ENCODE peak calls at places on chromosomes 11 and 22, in four cellular contexts. G, Z, F and I are unnamed samples.

GRCh38 chr11:834371-835316 is 1.9 kb downstream of the CD151 start:
- DNase-seq in F (no peak), Z (peak; percentile 62), G (peak; percentile 67), I (no peak)

GRCh38 chr11:94933225-94934130 is 39.9 kb downstream of the CWC15 start:
- DNase-seq in G (peak; percentile 97), F (no peak), Z (peak; percentile 98), I (no peak)

GRCh38 chr11:75011872-75012271 is 23.1 kb downstream of the NEU3 start:
- DNase-seq in F (no peak), Z (no peak), G (no peak), I (no peak)

GRCh38 chr22:33867118-33867863 is 53.0 kb downstream of the LARGE1 start:
- DNase-seq in Z (peak; percentile 78), G (peak; percentile 14), F (no peak), I (no peak)

GRCh38 chr11:69156673-69157155 is 979 bp downstream of the SMIM38 start:
- DNase-seq in F (no peak), G (no peak), Z (peak; percentile 7), I (no peak)

GRCh38 chr11:61838501-61838900 is 10.4 kb downstream of the FADS2 start:
- DNase-seq in F (no peak), Z (no peak), G (no peak), I (no peak)

GRCh38 chr11:74086242-74086884 is 77.5 kb upstream of the UCP3 start:
- DNase-seq in Z (no peak), F (no peak), G (peak; percentile 23), I (no peak)

GRCh38 chr11:61111786-61112517 is 9.7 kb downstream of the CD5 start:
- DNase-seq in Z (no peak), F (no peak), G (no peak), I (no peak)

GRCh38 chr11:32231909-32232493 is 141.1 kb downstream of the RCN1 start:
- DNase-seq in G (peak; percentile 9), F (no peak), Z (peak; percentile 37), I (peak; percentile 62)

GRCh38 chr11:20161230-20161918 is 1.1 kb upstream of the DBX1 start:
- DNase-seq in Z (no peak), G (no peak), F (no peak), I (peak; percentile 25)

GRCh38 chr11:114318361-114318760 is 22.2 kb downstream of the NNMT start:
- DNase-seq in F (no peak), Z (peak; percentile 8), G (no peak), I (no peak)

GRCh38 chr11:990101-990500 is 46.4 kb downstream of the MUC6 start:
- DNase-seq in Z (no peak), F (no peak), G (no peak), I (no peak)

GRCh38 chr11:75518204-75518549 is 7.6 kb downstream of the GDPD5 start:
- DNase-seq in F (no peak), G (no peak), Z (no peak), I (no peak)

GRCh38 chr11:124917115-124917637 is 1.9 kb upstream of the HEPN1 start:
- DNase-seq in G (no peak), F (no peak), Z (peak; percentile 73), I (no peak)

GRCh38 chr11:1227551-1228182 is 4.8 kb downstream of the MUC5B start:
- DNase-seq in Z (no peak), G (no peak), F (no peak), I (no peak)

GRCh38 chr11:22668005-22668796 is 1.8 kb downstream of the GAS2 start:
- DNase-seq in Z (no peak), G (no peak), F (no peak), I (no peak)

GRCh38 chr11:1218256-1218787 is 4.5 kb upstream of the MUC5B start:
- DNase-seq in G (no peak), F (no peak), Z (no peak), I (no peak)

GRCh38 chr11:104142701-104143100 is 21.2 kb downstream of the PDGFD start:
- DNase-seq in Z (no peak), G (no peak), F (no peak), I (no peak)

GRCh38 chr11:68053117-68053516 is 14.3 kb downstream of the TCIRG1 start:
- DNase-seq in F (no peak), Z (no peak), G (no peak), I (no peak)